ENCODE peak calls at places on chromosomes 5 and 9, in nine cellular contexts. L, K, D, X, A, H, E, W and U are unnamed samples.

GRCh38 chr5:83715316-83716060 is 5.2 kb downstream of the HAPLN1 start:
- DNase-seq in E (no peak), K (no peak), X (no peak), H (peak), A (peak), W (no peak), L (no peak), D (no peak), U (no peak)

GRCh38 chr5:129003232-129003631 is 37.9 kb downstream of the SLC27A6 start:
- DNase-seq in W (peak), K (no peak), H (peak), A (peak), E (no peak), L (peak), D (no peak), X (peak), U (no peak)

GRCh38 chr9:96617439-96618185 is 2.0 kb downstream of the CDC14B start:
- DNase-seq in W (no peak), X (no peak), H (peak), L (no peak), K (no peak), D (no peak), A (peak), E (peak), U (peak)

GRCh38 chr5:132884548-132884947 is 11.1 kb downstream of the LEAP2 start:
- DNase-seq in W (no peak), E (no peak), K (no peak), X (no peak), D (no peak), A (no peak), L (no peak), H (no peak), U (no peak)

GRCh38 chr5:58932057-58932594 is 349.3 kb downstream of the RAB3C start:
- DNase-seq in E (no peak), H (no peak), A (no peak), D (no peak), L (no peak), X (no peak), W (no peak), K (no peak), U (no peak)

GRCh38 chr5:69268899-69269298 is 34.2 kb downstream of the CDK7 start:
- DNase-seq in L (no peak), W (no peak), E (no peak), X (no peak), H (no peak), A (no peak), K (peak), D (no peak), U (no peak)

GRCh38 chr5:5822729-5823257 is 400.3 kb downstream of the ICE1 start:
- DNase-seq in D (no peak), K (no peak), A (no peak), H (no peak), L (no peak), X (no peak), W (no peak), E (no peak), U (no peak)

GRCh38 chr9:136643596-136644342 is 18.9 kb upstream of the EGFL7 start:
- DNase-seq in E (no peak), K (no peak), W (no peak), D (no peak), H (no peak), X (no peak), L (no peak), A (no peak), U (no peak)

GRCh38 chr5:83009408-83009807 is 67.8 kb downstream of the TMEM167A start:
- DNase-seq in K (no peak), W (no peak), D (no peak), H (no peak), X (no peak), A (no peak), E (no peak), L (no peak), U (no peak)